ENCODE peak calls at places on chromosomes 2 and 18, in six cellular contexts. One of them, this sample, is unnamed.

GRCh38 chr18:13454363-13455150 is 236.0 kb downstream of the LDLRAD4 start:
- DNase-seq in A549: no peak
- DNase-seq in K562: no peak
- DNase-seq in endothelial cell of umbilical vein: no peak
- DNase-seq in HepG2: no peak
- DNase-seq in NB4: no peak
- DNase-seq in this sample: no peak

GRCh38 chr2:135980450-135981080 is 4.9 kb downstream of the DARS1 start:
- DNase-seq in HepG2: no peak
- DNase-seq in A549: no peak
- DNase-seq in K562: no peak
- DNase-seq in endothelial cell of umbilical vein: no peak
- DNase-seq in NB4: peak; percentile 40
- DNase-seq in this sample: peak; percentile 41

GRCh38 chr2:230907361-230908093 is 17.5 kb downstream of the GPR55 start:
- DNase-seq in K562: peak; percentile 65
- DNase-seq in A549: no peak
- DNase-seq in NB4: peak; percentile 41
- DNase-seq in HepG2: no peak
- DNase-seq in endothelial cell of umbilical vein: no peak
- DNase-seq in this sample: no peak

GRCh38 chr18:79458131-79458838 is 62.6 kb downstream of the NFATC1 start:
- DNase-seq in K562: no peak
- DNase-seq in HepG2: peak; percentile 43
- DNase-seq in A549: peak; percentile 44
- DNase-seq in endothelial cell of umbilical vein: peak; percentile 93
- DNase-seq in NB4: no peak
- DNase-seq in this sample: no peak

GRCh38 chr2:16487686-16488085 is 177.9 kb downstream of the CYRIA start:
- DNase-seq in NB4: peak; percentile 59
- DNase-seq in HepG2: peak; percentile 34
- DNase-seq in endothelial cell of umbilical vein: peak; percentile 46
- DNase-seq in A549: peak; percentile 50
- DNase-seq in K562: no peak
- DNase-seq in this sample: no peak

GRCh38 chr18:38961880-38962279 is 1396.3 kb upstream of the CELF4 start:
- DNase-seq in K562: no peak
- DNase-seq in A549: no peak
- DNase-seq in HepG2: no peak
- DNase-seq in endothelial cell of umbilical vein: no peak
- DNase-seq in NB4: no peak
- DNase-seq in this sample: no peak

GRCh38 chr2:73291093-73291460 is 2.3 kb downstream of the EGR4 start:
- DNase-seq in HepG2: no peak
- DNase-seq in endothelial cell of umbilical vein: peak; percentile 55
- DNase-seq in K562: peak; percentile 59
- DNase-seq in NB4: peak; percentile 78
- DNase-seq in A549: peak; percentile 65
- DNase-seq in this sample: no peak

GRCh38 chr18:53380063-53380639 is 844.3 kb downstream of the MBD2 start:
- DNase-seq in K562: no peak
- DNase-seq in endothelial cell of umbilical vein: peak; percentile 9
- DNase-seq in NB4: peak; percentile 52
- DNase-seq in HepG2: peak; percentile 7
- DNase-seq in A549: peak; percentile 44
- DNase-seq in this sample: peak; percentile 3

GRCh38 chr2:157744571-157745076 is 116.0 kb upstream of the ACVR1C start:
- DNase-seq in A549: no peak
- DNase-seq in HepG2: no peak
- DNase-seq in NB4: no peak
- DNase-seq in K562: no peak
- DNase-seq in endothelial cell of umbilical vein: no peak
- DNase-seq in this sample: no peak

GRCh38 chr2:138090330-138090729 is 126.1 kb downstream of the HNMT start:
- DNase-seq in endothelial cell of umbilical vein: peak; percentile 76
- DNase-seq in NB4: peak; percentile 55
- DNase-seq in HepG2: peak; percentile 64
- DNase-seq in K562: peak; percentile 23
- DNase-seq in A549: peak; percentile 47
- DNase-seq in this sample: no peak

DNA sequence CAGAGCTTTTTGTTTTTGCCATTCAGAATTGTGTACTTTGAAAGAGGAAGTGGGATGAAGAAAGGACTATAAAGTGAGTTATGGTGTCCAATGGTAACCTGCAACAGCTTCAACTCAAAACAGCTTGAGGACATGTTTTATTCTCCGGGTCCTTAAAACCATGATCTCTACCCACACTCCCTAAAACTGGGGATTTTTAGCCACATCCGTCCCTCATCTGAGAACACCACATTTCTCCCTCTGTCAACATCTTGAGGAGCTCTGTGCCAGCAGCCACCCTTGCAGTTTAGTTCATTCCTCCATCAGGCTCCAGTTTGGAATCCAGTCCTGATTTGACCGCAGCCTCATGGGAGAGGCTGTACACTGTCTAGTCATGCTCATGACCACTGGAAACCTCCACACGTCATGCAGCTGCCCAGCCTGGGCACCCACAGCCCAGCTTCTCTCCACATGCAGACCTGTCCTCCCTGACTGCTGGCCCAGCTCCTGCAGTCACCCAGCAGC is 62.6 kb downstream of the C18orf63 start:
- DNase-seq in HepG2: no peak
- DNase-seq in K562: no peak
- DNase-seq in A549: no peak
- DNase-seq in endothelial cell of umbilical vein: no peak
- DNase-seq in NB4: peak; percentile 70
- DNase-seq in this sample: no peak
- TF ChIP-seq MYC in HepG2: no peak
- TF ChIP-seq MYC in K562: no peak
- TF ChIP-seq MYC in A549: no peak
- TF ChIP-seq MYC in endothelial cell of umbilical vein: no peak
- TF ChIP-seq MYC in NB4: no peak
- TF ChIP-seq MYC in this sample: no peak

GRCh38 chr2:75416420-75417342 is 144.1 kb downstream of the EVA1A start:
- DNase-seq in NB4: peak; percentile 11
- DNase-seq in endothelial cell of umbilical vein: no peak
- DNase-seq in HepG2: no peak
- DNase-seq in K562: no peak
- DNase-seq in A549: peak; percentile 10
- DNase-seq in this sample: peak; percentile 38
- TF ChIP-seq MYC in NB4: no peak
- TF ChIP-seq MYC in endothelial cell of umbilical vein: no peak
- TF ChIP-seq MYC in HepG2: no peak
- TF ChIP-seq MYC in K562: no peak
- TF ChIP-seq MYC in A549: no peak
- TF ChIP-seq MYC in this sample: no peak

DNA sequence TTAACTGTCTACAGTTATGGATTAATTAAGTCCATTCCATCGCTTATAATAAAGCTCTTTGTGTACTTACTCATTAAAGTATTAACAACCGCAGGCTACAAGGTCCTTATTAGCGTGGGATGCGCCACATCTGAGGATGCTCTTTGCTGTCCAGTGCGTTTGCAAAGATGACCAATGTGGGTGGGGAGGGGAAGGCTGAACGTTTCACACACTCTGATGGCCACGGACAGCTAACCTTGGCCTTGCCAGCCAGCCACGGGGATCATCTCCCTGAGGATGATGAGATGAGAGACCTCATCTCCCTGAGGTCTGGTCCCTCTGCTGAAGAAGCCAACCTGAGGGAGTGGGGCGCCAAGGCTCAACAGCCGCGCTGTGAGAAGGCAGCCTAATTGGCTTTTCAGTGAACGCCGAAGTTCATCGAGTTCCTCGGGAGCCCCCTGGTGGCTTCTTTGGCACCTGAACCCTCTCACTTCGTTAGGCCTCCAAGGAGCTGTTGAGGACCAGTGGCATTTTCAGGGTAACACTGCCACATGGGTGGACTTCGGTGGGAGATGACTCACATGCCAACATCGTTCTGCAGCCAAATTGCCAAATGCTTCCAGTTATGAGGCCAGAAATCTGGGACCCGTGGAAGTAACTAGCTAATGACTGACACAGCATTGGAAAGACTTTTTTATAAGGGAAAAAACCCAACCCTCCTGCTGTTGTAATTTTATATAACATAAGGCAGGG is 69.3 kb upstream of the SEC11C start:
- DNase-seq in endothelial cell of umbilical vein: peak; percentile 78
- DNase-seq in K562: peak; percentile 53
- DNase-seq in A549: peak; percentile 86
- DNase-seq in NB4: peak; percentile 73
- DNase-seq in HepG2: peak; percentile 54
- DNase-seq in this sample: no peak
- TF ChIP-seq MYC in endothelial cell of umbilical vein: no peak
- TF ChIP-seq MYC in K562: no peak
- TF ChIP-seq MYC in A549: no peak
- TF ChIP-seq MYC in NB4: no peak
- TF ChIP-seq MYC in HepG2: no peak
- TF ChIP-seq MYC in this sample: no peak

DNA sequence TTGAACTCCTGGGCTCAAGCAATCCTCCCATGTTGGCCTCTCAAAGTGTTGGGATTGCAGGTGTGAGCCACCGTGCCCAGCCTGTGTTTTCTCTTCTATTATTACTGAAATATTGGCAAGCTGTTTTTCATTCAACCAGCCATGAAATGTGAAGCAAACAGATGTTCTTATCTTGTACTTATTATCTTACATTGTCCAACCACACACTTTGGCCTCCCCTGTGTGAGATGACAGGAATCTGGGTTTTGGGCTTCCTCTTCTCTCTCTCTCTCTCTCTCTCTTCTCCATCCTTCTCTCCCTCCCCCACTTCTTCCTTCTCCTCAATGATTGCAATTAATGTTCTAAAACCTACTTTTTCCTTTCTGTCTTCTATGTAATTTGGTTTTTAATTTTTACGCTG is 33.1 kb downstream of the RAMP1 start:
- DNase-seq in HepG2: no peak
- DNase-seq in K562: no peak
- DNase-seq in endothelial cell of umbilical vein: no peak
- DNase-seq in A549: no peak
- DNase-seq in NB4: peak; percentile 37
- DNase-seq in this sample: no peak
- TF ChIP-seq MYC in HepG2: no peak
- TF ChIP-seq MYC in K562: no peak
- TF ChIP-seq MYC in endothelial cell of umbilical vein: no peak
- TF ChIP-seq MYC in A549: no peak
- TF ChIP-seq MYC in NB4: no peak
- TF ChIP-seq MYC in this sample: no peak

DNA sequence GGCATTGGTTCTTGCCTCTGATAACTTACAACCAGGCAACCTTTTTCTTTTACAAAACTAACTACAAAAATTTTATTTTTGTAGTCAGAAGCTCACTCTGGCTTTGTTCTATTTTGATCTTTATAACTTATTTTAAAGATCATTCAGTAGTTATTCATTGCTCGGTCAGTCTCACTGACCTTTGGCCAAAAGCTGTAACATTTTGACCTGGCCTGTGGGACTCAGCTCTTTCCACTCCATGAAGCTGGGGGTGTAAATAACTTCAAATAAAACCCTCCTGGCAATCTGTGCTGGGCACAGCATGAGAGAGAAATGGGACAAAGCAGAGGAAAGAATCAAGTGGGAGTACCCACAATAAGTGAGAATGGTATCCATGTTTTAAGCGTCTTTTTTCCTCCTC is 380.7 kb downstream of the SETBP1 start:
- DNase-seq in NB4: no peak
- DNase-seq in endothelial cell of umbilical vein: no peak
- DNase-seq in A549: no peak
- DNase-seq in HepG2: no peak
- DNase-seq in K562: no peak
- DNase-seq in this sample: no peak
- TF ChIP-seq MYC in NB4: no peak
- TF ChIP-seq MYC in endothelial cell of umbilical vein: no peak
- TF ChIP-seq MYC in A549: no peak
- TF ChIP-seq MYC in HepG2: no peak
- TF ChIP-seq MYC in K562: no peak
- TF ChIP-seq MYC in this sample: no peak

GRCh38 chr18:62179213-62179612 is 7.6 kb downstream of the PIGN start:
- DNase-seq in endothelial cell of umbilical vein: no peak
- DNase-seq in HepG2: no peak
- DNase-seq in A549: no peak
- DNase-seq in K562: no peak
- DNase-seq in NB4: no peak
- DNase-seq in this sample: no peak
- TF ChIP-seq MYC in endothelial cell of umbilical vein: no peak
- TF ChIP-seq MYC in HepG2: no peak
- TF ChIP-seq MYC in A549: no peak
- TF ChIP-seq MYC in K562: no peak
- TF ChIP-seq MYC in NB4: no peak
- TF ChIP-seq MYC in this sample: no peak

GRCh38 chr2:10454505-10454904 is 6.4 kb upstream of the ODC1 start:
- DNase-seq in HepG2: no peak
- DNase-seq in endothelial cell of umbilical vein: no peak
- DNase-seq in K562: no peak
- DNase-seq in A549: no peak
- DNase-seq in NB4: no peak
- DNase-seq in this sample: no peak
- TF ChIP-seq MYC in HepG2: no peak
- TF ChIP-seq MYC in endothelial cell of umbilical vein: no peak
- TF ChIP-seq MYC in K562: no peak
- TF ChIP-seq MYC in A549: no peak
- TF ChIP-seq MYC in NB4: no peak
- TF ChIP-seq MYC in this sample: no peak

GRCh38 chr2:97727296-97727695 is 13.9 kb downstream of the ZAP70 start:
- DNase-seq in K562: no peak
- DNase-seq in HepG2: no peak
- DNase-seq in A549: no peak
- DNase-seq in endothelial cell of umbilical vein: no peak
- DNase-seq in NB4: no peak
- DNase-seq in this sample: no peak

GRCh38 chr2:97732436-97733340 is 19.3 kb downstream of the ZAP70 start:
- DNase-seq in HepG2: no peak
- DNase-seq in A549: no peak
- DNase-seq in endothelial cell of umbilical vein: no peak
- DNase-seq in NB4: no peak
- DNase-seq in K562: no peak
- DNase-seq in this sample: no peak

GRCh38 chr2:97731274-97732050 is 18.1 kb downstream of the ZAP70 start:
- DNase-seq in K562: no peak
- DNase-seq in HepG2: no peak
- DNase-seq in A549: no peak
- DNase-seq in endothelial cell of umbilical vein: no peak
- DNase-seq in NB4: no peak
- DNase-seq in this sample: no peak

GRCh38 chr2:97728091-97728596 is 14.8 kb downstream of the ZAP70 start:
- DNase-seq in NB4: no peak
- DNase-seq in HepG2: no peak
- DNase-seq in endothelial cell of umbilical vein: no peak
- DNase-seq in K562: no peak
- DNase-seq in A549: no peak
- DNase-seq in this sample: no peak

GRCh38 chr2:97730245-97730644 is 16.9 kb downstream of the ZAP70 start:
- DNase-seq in A549: no peak
- DNase-seq in K562: no peak
- DNase-seq in NB4: no peak
- DNase-seq in HepG2: no peak
- DNase-seq in endothelial cell of umbilical vein: no peak
- DNase-seq in this sample: no peak
- TF ChIP-seq MYC in A549: no peak
- TF ChIP-seq MYC in K562: no peak
- TF ChIP-seq MYC in NB4: no peak
- TF ChIP-seq MYC in HepG2: no peak
- TF ChIP-seq MYC in endothelial cell of umbilical vein: no peak
- TF ChIP-seq MYC in this sample: no peak